ENCODE peak calls at places on chromosomes 2 and 18, in seven cellular contexts. Q is breast epithelium, N is esophagus muscularis mucosa, H is PC-3, K is heart right ventricle, P is heart left ventricle, B is endothelial cell. T is an unnamed sample.

GRCh38 chr2:170873035-170873692 is 55.9 kb upstream of the GORASP2 start:
- DNase-seq in Q (peak; percentile 55), N (peak; percentile 91), H (peak; percentile 84), K (peak; percentile 62), P (peak; percentile 76), B (peak; percentile 85), T (peak; percentile 41)

GRCh38 chr2:26974352-26974751 is 3.9 kb downstream of the MAPRE3 start:
- DNase-seq in Q (no peak), N (no peak), H (no peak), K (no peak), P (no peak), B (no peak), T (no peak)

GRCh38 chr18:73613706-73614340 is 533.8 kb downstream of the FBXO15 start:
- DNase-seq in Q (no peak), N (no peak), H (peak; percentile 59), K (no peak), P (no peak), B (no peak), T (no peak)

GRCh38 chr2:39127973-39128372 is 7.1 kb upstream of the SOS1 start:
- DNase-seq in Q (no peak), N (no peak), H (peak; percentile 21), K (no peak), P (no peak), B (no peak), T (no peak)

GRCh38 chr2:179701524-179702110 is 159.8 kb downstream of the ZNF385B start:
- DNase-seq in Q (no peak), N (no peak), H (peak; percentile 37), K (no peak), P (no peak), B (no peak), T (peak; percentile 55)

GRCh38 chr2:28570431-28570830 is 74.6 kb downstream of the PLB1 start:
- DNase-seq in Q (no peak), N (no peak), H (no peak), K (no peak), P (no peak), B (no peak), T (no peak)

GRCh38 chr2:96326564-96326963 is 1.4 kb downstream of the ITPRIPL1 start:
- DNase-seq in Q (no peak), N (no peak), H (no peak), K (no peak), P (no peak), B (no peak), T (no peak)

GRCh38 chr18:48887905-48888531 is 62.7 kb downstream of the SMAD7 start:
- DNase-seq in Q (no peak), N (no peak), H (no peak), K (peak; percentile 42), P (no peak), B (peak; percentile 28), T (no peak)

GRCh38 chr2:12577086-12577485 is 139.7 kb upstream of the TRIB2 start:
- DNase-seq in Q (no peak), N (no peak), H (no peak), K (no peak), P (no peak), B (no peak), T (no peak)

GRCh38 chr2:2057125-2057721 is 273.9 kb downstream of the MYT1L start:
- DNase-seq in Q (peak; percentile 35), N (no peak), H (peak; percentile 15), K (peak; percentile 95), P (peak; percentile 82), B (peak; percentile 15), T (no peak)

GRCh38 chr18:22044474-22045220 is 124.7 kb upstream of the GATA6 start:
- DNase-seq in Q (peak; percentile 37), N (no peak), H (peak; percentile 55), K (no peak), P (no peak), B (no peak), T (no peak)

GRCh38 chr2:174148833-174149232 is 99.5 kb downstream of the OLA1 start:
- DNase-seq in Q (no peak), N (no peak), H (no peak), K (no peak), P (no peak), B (no peak), T (no peak)

GRCh38 chr2:110869472-110870446 is 137.4 kb downstream of the ACOXL start:
- DNase-seq in Q (no peak), N (peak; percentile 81), H (peak; percentile 90), K (no peak), P (no peak), B (no peak), T (no peak)

GRCh38 chr2:67210430-67210829 is 186.7 kb upstream of the ETAA1 start:
- DNase-seq in Q (no peak), N (no peak), H (no peak), K (no peak), P (no peak), B (no peak), T (no peak)

GRCh38 chr2:41736105-41736567 is 311.7 kb upstream of the PKDCC start:
- DNase-seq in Q (no peak), N (no peak), H (no peak), K (no peak), P (no peak), B (no peak), T (no peak)

GRCh38 chr2:237137626-237138323 is 52.1 kb downstream of the COPS8 start:
- DNase-seq in Q (no peak), N (peak; percentile 83), H (no peak), K (no peak), P (no peak), B (no peak), T (no peak)

GRCh38 chr2:220424561-220424960 is 797.1 kb downstream of the SLC4A3 start:
- DNase-seq in Q (no peak), N (no peak), H (no peak), K (no peak), P (no peak), B (no peak), T (no peak)

GRCh38 chr18:63111549-63112402 is 207.8 kb downstream of the BCL2 start:
- DNase-seq in Q (no peak), N (no peak), H (no peak), K (peak; percentile 25), P (no peak), B (no peak), T (no peak)

GRCh38 chr2:238700122-238700457 is 147.8 kb upstream of the TWIST2 start:
- DNase-seq in Q (no peak), N (peak; percentile 87), H (no peak), K (peak; percentile 41), P (no peak), B (no peak), T (peak; percentile 6)

GRCh38 chr18:58991127-58991798 is 126.6 kb downstream of the ZNF532 start:
- DNase-seq in Q (no peak), N (no peak), H (peak; percentile 65), K (no peak), P (no peak), B (no peak), T (no peak)

GRCh38 chr18:22337878-22338277 is 79.8 kb downstream of the CTAGE1 start:
- DNase-seq in Q (no peak), N (no peak), H (no peak), K (no peak), P (no peak), B (no peak), T (no peak)

DNA sequence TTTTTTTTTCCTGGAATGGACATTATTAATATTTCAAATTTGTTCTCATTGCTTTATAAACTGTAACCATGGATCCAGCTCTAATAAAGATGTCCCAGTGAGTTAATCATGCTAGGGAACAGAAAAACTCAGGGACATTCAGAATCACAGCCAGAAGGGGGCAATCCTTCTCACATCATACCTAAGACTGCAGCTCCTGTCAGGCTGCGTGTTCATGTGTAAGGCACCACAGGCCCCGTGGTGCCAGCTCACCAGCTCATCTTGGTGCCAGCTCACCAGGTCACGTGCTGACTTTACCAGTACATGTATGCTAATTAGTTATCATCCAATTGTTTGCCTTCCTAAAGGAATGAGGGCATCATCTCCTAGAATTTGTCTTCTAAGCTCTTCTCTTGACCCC is 84.7 kb upstream of the NEDD4L start:
- DNase-seq in Q (peak; percentile 33), N (no peak), H (peak; percentile 83), K (no peak), P (no peak), B (peak; percentile 32), T (peak; percentile 53)
- TF ChIP-seq CTCF in Q (peak; percentile 20), N (peak; percentile 34), H (peak; percentile 80), K (peak; percentile 36), P (peak; percentile 21), B (peak; percentile 19), T (peak; percentile 69)

DNA sequence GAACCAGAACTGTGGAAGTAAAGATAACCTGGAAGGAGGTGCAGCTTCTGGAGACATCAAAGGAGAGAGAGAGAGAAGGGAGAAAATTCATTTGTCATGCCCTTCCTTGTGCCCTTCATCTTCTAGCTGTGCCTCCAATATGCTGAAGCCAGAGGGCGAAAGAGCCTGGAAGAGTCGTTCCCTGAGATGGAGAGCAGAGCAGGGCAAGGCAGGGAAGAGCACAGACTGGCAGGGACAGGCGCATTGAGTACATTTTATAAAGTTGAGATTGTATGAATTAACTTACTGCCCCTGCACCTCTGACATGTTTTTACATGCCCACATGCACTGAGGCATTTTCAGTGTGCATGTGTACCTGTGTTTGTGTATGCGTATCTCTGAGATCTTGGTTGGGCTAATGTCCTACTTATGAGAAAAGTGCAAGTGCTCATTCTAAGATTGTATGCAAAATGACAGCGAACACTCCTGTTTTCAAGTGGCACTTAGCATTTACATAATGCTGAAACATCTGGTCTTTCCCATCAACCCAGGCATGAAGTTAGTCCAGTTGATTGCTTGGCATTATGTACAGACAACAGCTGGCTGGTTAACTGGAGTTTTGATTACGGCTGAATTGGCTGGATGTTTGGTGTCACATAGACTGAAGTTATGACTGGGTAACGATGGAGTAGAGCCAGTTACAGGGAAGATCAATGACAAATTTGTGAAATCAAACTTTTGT is 23.7 kb upstream of the MMADHC start:
- DNase-seq in Q (no peak), N (no peak), H (peak; percentile 13), K (no peak), P (no peak), B (no peak), T (no peak)
- TF ChIP-seq CTCF in Q (no peak), N (no peak), H (peak; percentile 30), K (no peak), P (no peak), B (no peak), T (no peak)

DNA sequence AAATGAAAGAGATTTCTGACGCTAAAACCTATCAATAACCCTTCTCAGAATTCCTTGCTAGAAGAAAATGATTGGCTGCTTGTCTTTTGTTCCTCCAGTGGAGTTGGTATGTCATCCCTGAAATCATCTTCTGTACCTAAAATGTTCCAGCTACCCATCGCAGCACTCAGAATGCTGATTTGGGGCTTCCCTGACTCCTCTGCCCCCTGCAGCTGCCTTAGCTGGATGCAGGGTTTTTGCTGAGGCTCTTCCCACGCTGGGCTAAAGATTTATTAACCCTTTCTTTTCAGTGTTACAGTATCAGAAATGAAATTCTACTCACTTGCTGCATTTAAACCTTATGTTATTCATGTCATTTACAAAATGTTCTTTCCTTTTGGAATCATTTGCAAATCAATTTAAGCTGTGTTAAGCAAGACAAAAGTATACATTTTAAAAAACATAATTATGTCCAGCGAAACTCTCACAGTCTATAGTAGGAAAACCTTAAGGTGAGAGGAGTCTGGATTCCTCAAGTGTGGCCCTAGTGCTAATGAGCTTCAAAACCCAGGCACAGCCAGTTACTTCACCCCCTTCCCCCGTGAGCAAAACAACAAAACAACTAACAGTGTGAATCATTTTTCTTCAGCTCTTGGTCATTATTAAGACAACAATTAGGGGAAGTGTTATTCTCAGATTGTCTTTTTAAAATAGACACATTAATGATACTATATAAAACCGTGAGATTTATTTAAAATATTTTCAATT is 32.8 kb downstream of the PKP4 start:
- DNase-seq in Q (no peak), N (no peak), H (no peak), K (no peak), P (no peak), B (no peak), T (no peak)
- TF ChIP-seq CTCF in Q (no peak), N (no peak), H (no peak), K (no peak), P (no peak), B (no peak), T (no peak)

GRCh38 chr18:68843467-68844089 is 45.7 kb downstream of the CCDC102B start:
- DNase-seq in Q (no peak), N (no peak), H (peak; percentile 9), K (no peak), P (no peak), B (no peak), T (no peak)
- TF ChIP-seq CTCF in Q (no peak), N (no peak), H (peak; percentile 55), K (no peak), P (peak; percentile 26), B (no peak), T (peak; percentile 65)

T was measured in HFFc6.